ENCODE peak calls at places on chromosomes 12 and 14, in ten cellular contexts. U is stimulated activated CD8-positive, alpha-beta memory T cell treated with anti-CD3 and anti-CD28 coated beads, Interleukin-15, amount 100 ng/mL, for 48 hours; P is skeletal muscle cell; X is stimulated activated CD4-positive, alpha-beta T cell treated with anti-CD3 and anti-CD28 coated beads, Interleukin-1b, Interleukin-23, amount 100 ng/mL, for 24 hours; C is Ammon's horn; O is SK-N-SH; B is COR-L47; M is GM13977; L is D341Med; Y is G401. J is an unnamed sample.

GRCh38 chr12:13167226-13167625 is 29.3 kb upstream of the EMP1 start:
- DNase-seq in U (no peak), P (no peak), X (no peak), C (no peak), O (no peak), B (no peak), M (no peak), L (no peak), Y (peak), J (no peak)

GRCh38 chr12:8969861-8970411 is 19.4 kb upstream of the KLRG1 start:
- DNase-seq in U (no peak), P (no peak), X (no peak), C (no peak), O (no peak), B (no peak), M (no peak), L (no peak), Y (no peak), J (no peak)

GRCh38 chr14:101492716-101493115 is 68.6 kb upstream of the DIO3 start:
- DNase-seq in U (no peak), P (no peak), X (no peak), C (no peak), O (no peak), B (no peak), M (no peak), L (no peak), Y (no peak), J (no peak)

GRCh38 chr12:1355396-1355795 is 239.0 kb downstream of the FBXL14 start:
- DNase-seq in U (no peak), P (no peak), X (no peak), C (no peak), O (no peak), B (no peak), M (no peak), L (no peak), Y (no peak), J (peak)

GRCh38 chr12:57887631-57888406 is 41.3 kb upstream of the CTDSP2 start:
- DNase-seq in U (no peak), P (no peak), X (no peak), C (no peak), O (peak), B (peak), M (no peak), L (peak), Y (peak), J (peak)

GRCh38 chr14:91365552-91365951 is 52.1 kb downstream of the CCDC88C start:
- DNase-seq in U (no peak), P (no peak), X (no peak), C (no peak), O (no peak), B (no peak), M (no peak), L (no peak), Y (no peak), J (no peak)

GRCh38 chr14:101444116-101444515 is 117.2 kb upstream of the DIO3 start:
- DNase-seq in U (no peak), P (peak), X (no peak), C (no peak), O (no peak), B (no peak), M (no peak), L (no peak), Y (no peak), J (peak)

GRCh38 chr14:78143489-78144145 is 26.6 kb upstream of the NRXN3 start:
- DNase-seq in U (no peak), P (no peak), X (no peak), C (no peak), O (no peak), B (no peak), M (no peak), L (no peak), Y (no peak), J (no peak)